ENCODE peak calls at places on chromosomes 5 and 9, in ten cellular contexts. Y is CD4-positive, alpha-beta T cell; B is psoas muscle; I is H9; O is adrenal gland; J is neural progenitor cell; L is natural killer cell; X is heart left ventricle; E is tibial artery; P is chondrocyte. U is an unnamed sample.

GRCh38 chr9:121283856-121284732 is 16.1 kb downstream of the GSN start:
- DNase-seq in X (peak), J (peak), P (no peak), B (no peak), L (no peak), I (no peak), E (no peak), Y (no peak), O (no peak), U (no peak)

GRCh38 chr5:100576217-100576751 is 41.1 kb downstream of the FAM174A start:
- DNase-seq in X (no peak), O (no peak), Y (no peak), E (no peak), B (no peak), L (no peak), J (no peak), I (no peak), P (no peak), U (no peak)

GRCh38 chr9:32928912-32929311 is 72.5 kb downstream of the APTX start:
- DNase-seq in L (no peak), B (no peak), Y (no peak), J (no peak), X (no peak), I (no peak), O (no peak), P (no peak), E (no peak), U (no peak)

GRCh38 chr9:135990468-135991429 is 29.6 kb upstream of the UBAC1 start:
- DNase-seq in I (peak), B (peak), P (no peak), X (peak), Y (peak), E (no peak), L (no peak), J (peak), O (peak), U (no peak)

GRCh38 chr5:140550147-140551079 is 3.0 kb downstream of the EIF4EBP3 start:
- DNase-seq in E (no peak), I (no peak), L (no peak), P (no peak), J (no peak), X (no peak), B (no peak), Y (no peak), O (no peak), U (no peak)

GRCh38 chr9:120395374-120395773 is 184.6 kb downstream of the CDK5RAP2 start:
- DNase-seq in E (no peak), Y (no peak), B (no peak), O (no peak), J (no peak), X (no peak), L (no peak), P (no peak), I (no peak), U (no peak)

GRCh38 chr5:90645024-90645610 is 86.5 kb downstream of the ADGRV1 start:
- DNase-seq in J (no peak), I (peak), Y (no peak), O (peak), B (no peak), X (no peak), E (no peak), L (no peak), P (no peak), U (no peak)

GRCh38 chr9:5593904-5594303 is 35.0 kb upstream of the RIC1 start:
- DNase-seq in O (no peak), L (no peak), P (no peak), Y (no peak), E (no peak), B (no peak), J (no peak), I (no peak), X (no peak), U (no peak)

GRCh38 chr9:96071245-96072124 is 196.0 kb downstream of the ERCC6L2 start:
- DNase-seq in Y (no peak), B (no peak), O (no peak), E (no peak), I (peak), L (no peak), X (no peak), P (no peak), J (peak), U (no peak)

GRCh38 chr5:138961221-138961620 is 86.1 kb upstream of the LRRTM2 start:
- DNase-seq in L (no peak), Y (no peak), B (no peak), X (no peak), O (no peak), P (no peak), E (no peak), I (no peak), J (no peak), U (no peak)

GRCh38 chr5:170641589-170642031 is 137.8 kb downstream of the KCNIP1 start:
- DNase-seq in O (no peak), P (peak), X (no peak), Y (no peak), L (no peak), I (no peak), E (peak), J (no peak), B (no peak), U (no peak)

GRCh38 chr5:145483211-145483610 is 351.9 kb downstream of the PRELID2 start:
- DNase-seq in B (no peak), P (no peak), X (no peak), L (no peak), I (no peak), Y (no peak), J (no peak), E (no peak), O (no peak), U (no peak)

GRCh38 chr5:61965074-61965473 is 340.9 kb upstream of the KIF2A start:
- DNase-seq in B (no peak), P (no peak), L (no peak), Y (no peak), E (no peak), I (no peak), O (peak), J (no peak), X (no peak), U (no peak)

GRCh38 chr5:106825379-106825778 is 845.4 kb downstream of the EFNA5 start:
- DNase-seq in J (no peak), E (no peak), X (no peak), B (no peak), I (no peak), O (no peak), P (no peak), Y (no peak), L (no peak), U (no peak)

GRCh38 chr9:128733256-128733655 is 9.3 kb upstream of the ZDHHC12 start:
- DNase-seq in B (peak), Y (no peak), P (no peak), I (peak), O (peak), J (peak), L (no peak), E (no peak), X (no peak), U (no peak)

GRCh38 chr9:97895695-97896332 is 26.5 kb downstream of the TRMO start:
- DNase-seq in O (no peak), L (no peak), Y (no peak), E (no peak), P (no peak), X (no peak), J (peak), B (no peak), I (peak), U (peak)

GRCh38 chr9:89967527-89967926 is 362.7 kb downstream of the GADD45G start:
- DNase-seq in B (no peak), Y (no peak), L (no peak), P (no peak), O (no peak), X (no peak), J (no peak), I (no peak), E (no peak), U (no peak)

GRCh38 chr9:132026932-132027585 is 52.6 kb downstream of the MED27 start:
- DNase-seq in B (no peak), L (no peak), X (no peak), I (peak), O (no peak), E (no peak), P (no peak), J (no peak), Y (no peak), U (no peak)

GRCh38 chr5:169148066-169148740 is 152.7 kb downstream of the SLIT3 start:
- DNase-seq in O (no peak), P (no peak), B (no peak), Y (no peak), J (no peak), I (no peak), X (no peak), E (no peak), L (no peak), U (no peak)

GRCh38 chr5:169147542-169147941 is 153.4 kb downstream of the SLIT3 start:
- DNase-seq in X (no peak), O (no peak), Y (no peak), P (no peak), I (no peak), B (no peak), J (no peak), E (no peak), L (no peak), U (no peak)

GRCh38 chr5:169146158-169146557 is 154.8 kb downstream of the SLIT3 start:
- DNase-seq in I (no peak), E (no peak), L (no peak), B (no peak), Y (no peak), O (no peak), X (no peak), P (no peak), J (no peak), U (no peak)

GRCh38 chr5:169139381-169140125 is 161.4 kb downstream of the SLIT3 start:
- DNase-seq in X (no peak), B (no peak), Y (no peak), O (peak), L (no peak), I (no peak), J (no peak), E (no peak), P (no peak), U (no peak)

DNA sequence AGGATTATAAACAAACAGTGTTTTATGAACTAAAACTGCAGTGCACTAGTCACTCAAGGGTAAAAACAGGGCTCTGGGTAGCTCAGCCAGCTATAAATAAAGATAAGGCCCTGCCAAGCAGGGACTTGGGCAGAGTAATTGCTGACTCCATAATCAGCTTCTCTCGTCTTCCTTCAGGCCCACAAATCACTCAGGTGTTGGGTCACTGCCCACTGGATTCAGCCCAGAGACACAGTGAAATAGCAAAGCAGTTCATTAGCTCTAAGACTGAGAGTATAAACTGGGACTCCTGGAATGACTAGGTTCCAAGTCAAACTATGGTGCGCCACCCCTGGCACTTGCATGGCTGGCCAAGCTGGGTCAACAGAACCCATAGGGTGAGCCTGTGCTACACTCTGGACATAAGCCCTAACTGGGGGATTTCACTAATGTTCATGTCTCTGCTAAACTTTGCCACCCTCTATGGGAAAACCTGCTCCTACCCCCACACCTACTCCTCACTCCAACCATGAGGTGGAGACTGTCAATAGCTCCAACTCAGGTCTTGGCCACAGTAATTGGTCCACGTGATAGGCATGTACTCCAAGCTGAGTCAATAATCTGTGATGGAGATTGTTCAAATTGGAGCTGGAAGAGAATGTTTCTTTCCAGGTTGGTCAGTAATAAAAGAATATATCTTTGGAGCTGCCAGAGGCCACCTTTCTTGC is 158.5 kb downstream of the SLIT3 start:
- DNase-seq in B (peak), X (peak), L (no peak), Y (no peak), O (peak), I (no peak), P (no peak), E (peak), J (no peak), U (no peak)
- TF ChIP-seq CTCF in B (no peak), X (no peak), L (no peak), Y (no peak), O (no peak), I (no peak), P (no peak), E (no peak), J (no peak), U (no peak)

GRCh38 chr9:94826644-94827410 is 100.3 kb downstream of the AOPEP start:
- DNase-seq in X (no peak), L (peak), P (no peak), B (no peak), J (peak), Y (no peak), E (no peak), I (no peak), O (no peak), U (no peak)
- TF ChIP-seq CTCF in X (no peak), L (no peak), P (no peak), B (no peak), J (no peak), Y (no peak), E (no peak), I (no peak), O (no peak), U (no peak)

GRCh38 chr5:82467006-82467561 is 188.9 kb upstream of the RPS23 start:
- DNase-seq in P (no peak), Y (no peak), I (no peak), L (no peak), O (peak), X (no peak), J (no peak), B (peak), E (no peak), U (no peak)
- TF ChIP-seq CTCF in P (peak), Y (no peak), I (peak), L (no peak), O (no peak), X (peak), J (no peak), B (no peak), E (peak), U (no peak)

GRCh38 chr5:38494175-38494574 is 62.3 kb downstream of the LIFR start:
- DNase-seq in Y (no peak), O (no peak), B (no peak), P (no peak), J (no peak), X (no peak), I (no peak), E (no peak), L (no peak), U (no peak)
- TF ChIP-seq CTCF in Y (no peak), O (no peak), B (no peak), P (no peak), J (no peak), X (no peak), I (no peak), E (no peak), L (no peak), U (no peak)

GRCh38 chr5:19795218-19795617 is 192.8 kb downstream of the CDH18 start:
- DNase-seq in I (no peak), P (no peak), B (no peak), Y (no peak), X (no peak), J (peak), O (no peak), L (no peak), E (no peak), U (no peak)
- TF ChIP-seq CTCF in I (peak), P (peak), B (no peak), Y (no peak), X (no peak), J (peak), O (no peak), L (no peak), E (no peak), U (no peak)

GRCh38 chr5:54518146-54519082 is 855 bp downstream of the SNX18 start:
- DNase-seq in I (peak), O (peak), L (peak), E (peak), P (no peak), X (peak), Y (peak), B (peak), J (peak), U (peak)
- TF ChIP-seq CTCF in I (peak), O (no peak), L (no peak), E (no peak), P (peak), X (no peak), Y (no peak), B (no peak), J (no peak), U (no peak)

GRCh38 chr5:1479581-1480188 is 34.4 kb upstream of the SLC6A3 start:
- DNase-seq in O (peak), I (peak), J (peak), Y (peak), B (peak), E (no peak), L (peak), P (no peak), X (peak), U (peak)
- TF ChIP-seq CTCF in O (peak), I (peak), J (peak), Y (peak), B (peak), E (peak), L (peak), P (peak), X (peak), U (peak)

DNA sequence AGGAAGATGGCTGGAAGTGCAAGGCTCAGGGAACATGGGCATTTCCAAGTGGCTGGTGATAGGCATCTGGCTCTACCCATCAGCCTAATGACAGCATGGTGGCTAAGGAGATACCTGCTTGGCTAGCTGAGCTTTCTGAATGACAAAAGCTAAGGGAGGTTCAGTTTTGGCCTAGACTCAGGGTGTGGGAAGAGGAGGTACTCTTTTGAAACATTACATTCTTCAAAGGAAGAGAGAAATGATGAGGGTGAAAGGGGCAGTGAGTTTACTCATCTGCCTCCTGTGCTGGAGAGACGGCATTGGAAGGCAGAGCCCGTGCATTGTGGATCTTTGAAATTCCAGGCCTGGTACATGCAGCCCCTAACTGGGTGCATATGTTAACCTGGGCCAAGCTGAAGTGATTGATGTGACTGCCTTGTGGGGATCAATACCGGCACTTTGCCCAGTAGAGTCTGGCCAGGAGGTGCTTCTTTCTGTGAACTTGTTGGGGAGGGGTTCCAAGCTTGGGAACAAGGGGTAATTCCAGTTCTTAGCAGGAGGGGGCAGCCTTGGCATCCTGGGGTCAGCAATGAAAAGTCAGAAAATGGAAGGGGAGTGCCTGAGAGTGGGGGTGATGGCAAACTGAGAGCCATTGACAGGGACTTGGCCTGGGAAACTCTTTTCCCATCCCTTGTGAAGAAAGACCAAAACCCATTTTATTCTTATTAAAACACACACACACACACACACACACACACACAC is 108.6 kb downstream of the ACER2 start:
- DNase-seq in E (no peak), J (peak), L (no peak), I (peak), B (no peak), O (no peak), X (no peak), Y (no peak), P (no peak), U (no peak)
- TF ChIP-seq CTCF in E (no peak), J (peak), L (no peak), I (peak), B (no peak), O (no peak), X (no peak), Y (no peak), P (peak), U (peak)

GRCh38 chr5:74766887-74767578 is at the start of the genes GFM2 and NSA2:
- DNase-seq in E (peak), X (peak), J (peak), B (peak), I (peak), P (peak), Y (peak), O (peak), L (peak), U (peak)
- TF ChIP-seq CTCF in E (no peak), X (no peak), J (no peak), B (no peak), I (no peak), P (no peak), Y (no peak), O (no peak), L (no peak), U (peak)